ENCODE peak calls at places on chromosomes 1 and 21, in five cellular contexts. E is activated CD8-positive, alpha-beta memory T cell treated with anti-CD3 and anti-CD28 coated beads for 1 hour; V is GM12864; P is naive B cell; M is substantia nigra. T is an unnamed sample.

GRCh38 chr21:38221594-38221993 is 35.2 kb upstream of the KCNJ15 start:
- DNase-seq in E (no peak), V (no peak), P (no peak), M (no peak), T (no peak)

GRCh38 chr1:66282343-66282852 is 251.6 kb upstream of the SGIP1 start:
- DNase-seq in E (peak), V (peak), P (peak), M (no peak), T (no peak)

GRCh38 chr1:4653328-4653660 is 1.1 kb upstream of the AJAP1 start:
- DNase-seq in E (no peak), V (no peak), P (no peak), M (no peak), T (no peak)

GRCh38 chr1:169529068-169529642 is 43.4 kb upstream of the SLC19A2 start:
- DNase-seq in E (no peak), V (no peak), P (no peak), M (no peak), T (peak)

GRCh38 chr1:60898413-60898812 is 183.9 kb upstream of the NFIA start:
- DNase-seq in E (no peak), V (no peak), P (no peak), M (no peak), T (no peak)

GRCh38 chr1:165531021-165531420 is 12.8 kb upstream of the LRRC52 start:
- DNase-seq in E (no peak), V (no peak), P (no peak), M (no peak), T (peak)

GRCh38 chr1:228010921-228011320 is 4.1 kb downstream of the WNT3A start:
- DNase-seq in E (no peak), V (no peak), P (no peak), M (no peak), T (no peak)

GRCh38 chr1:182806015-182806678 is 16.6 kb downstream of the NPL start:
- DNase-seq in E (no peak), V (no peak), P (no peak), M (no peak), T (no peak)

GRCh38 chr1:162536511-162536910 is 25.0 kb upstream of the UAP1 start:
- DNase-seq in E (no peak), V (no peak), P (no peak), M (no peak), T (no peak)

GRCh38 chr21:42392731-42393442 is 3.0 kb downstream of the TMPRSS3 start:
- DNase-seq in E (no peak), V (peak), P (peak), M (no peak), T (no peak)

GRCh38 chr1:10941891-10942541 is 70.4 kb upstream of the TARDBP start:
- DNase-seq in E (peak), V (no peak), P (peak), M (peak), T (peak)

GRCh38 chr1:29712275-29712633 is 475.9 kb downstream of the PTPRU start:
- DNase-seq in E (no peak), V (no peak), P (no peak), M (no peak), T (no peak)

GRCh38 chr1:31897534-31898100 is 40.6 kb downstream of the PTP4A2 start:
- DNase-seq in E (no peak), V (no peak), P (no peak), M (no peak), T (no peak)

GRCh38 chr21:33644383-33645074 is 2.2 kb downstream of the ITSN1 start:
- DNase-seq in E (no peak), V (no peak), P (no peak), M (no peak), T (no peak)

T was measured in DMS153.